ENCODE peak calls at places on chromosome 7, in nine cellular contexts. One of them, this sample, is unnamed.

GRCh38 chr7:7992502-7992901 is 23.9 kb downstream of the GLCCI1 start:
- DNase-seq in foreskin fibroblast: peak
- DNase-seq in left lung: no peak
- DNase-seq in left ventricle myocardium inferior: no peak
- DNase-seq in coronary artery: no peak
- DNase-seq in spleen: no peak
- DNase-seq in astrocyte of the spinal cord: peak
- DNase-seq in right lobe of liver: no peak
- DNase-seq in fibroblast of lung: peak
- DNase-seq in this sample: no peak

GRCh38 chr7:2459674-2460073 is 16.5 kb downstream of the GRIFIN start:
- DNase-seq in right lobe of liver: no peak
- DNase-seq in spleen: no peak
- DNase-seq in coronary artery: no peak
- DNase-seq in foreskin fibroblast: no peak
- DNase-seq in left lung: no peak
- DNase-seq in fibroblast of lung: no peak
- DNase-seq in left ventricle myocardium inferior: no peak
- DNase-seq in astrocyte of the spinal cord: no peak
- DNase-seq in this sample: no peak

GRCh38 chr7:102933763-102934162 is 21.0 kb downstream of the LRRC17 start:
- DNase-seq in left ventricle myocardium inferior: peak
- DNase-seq in left lung: peak
- DNase-seq in foreskin fibroblast: peak
- DNase-seq in coronary artery: peak
- DNase-seq in right lobe of liver: no peak
- DNase-seq in astrocyte of the spinal cord: peak
- DNase-seq in fibroblast of lung: peak
- DNase-seq in spleen: no peak
- DNase-seq in this sample: no peak

GRCh38 chr7:20288036-20288435 is 42.7 kb upstream of the ITGB8 start:
- DNase-seq in coronary artery: no peak
- DNase-seq in astrocyte of the spinal cord: no peak
- DNase-seq in fibroblast of lung: peak
- DNase-seq in left lung: no peak
- DNase-seq in left ventricle myocardium inferior: no peak
- DNase-seq in right lobe of liver: no peak
- DNase-seq in spleen: no peak
- DNase-seq in foreskin fibroblast: no peak
- DNase-seq in this sample: no peak

GRCh38 chr7:3267928-3268690 is 32.9 kb upstream of the SDK1 start:
- DNase-seq in right lobe of liver: no peak
- DNase-seq in foreskin fibroblast: peak
- DNase-seq in spleen: no peak
- DNase-seq in astrocyte of the spinal cord: peak
- DNase-seq in left lung: no peak
- DNase-seq in left ventricle myocardium inferior: no peak
- DNase-seq in fibroblast of lung: peak
- DNase-seq in coronary artery: no peak
- DNase-seq in this sample: no peak

GRCh38 chr7:45080958-45081669 is 7.7 kb downstream of the NACAD start:
- DNase-seq in right lobe of liver: no peak
- DNase-seq in foreskin fibroblast: no peak
- DNase-seq in spleen: no peak
- DNase-seq in left lung: no peak
- DNase-seq in fibroblast of lung: no peak
- DNase-seq in astrocyte of the spinal cord: no peak
- DNase-seq in coronary artery: peak
- DNase-seq in left ventricle myocardium inferior: no peak
- DNase-seq in this sample: no peak

GRCh38 chr7:121624922-121625321 is 228.8 kb upstream of the FAM3C start:
- DNase-seq in foreskin fibroblast: no peak
- DNase-seq in fibroblast of lung: peak
- DNase-seq in left lung: no peak
- DNase-seq in coronary artery: no peak
- DNase-seq in astrocyte of the spinal cord: peak
- DNase-seq in left ventricle myocardium inferior: peak
- DNase-seq in spleen: no peak
- DNase-seq in right lobe of liver: no peak
- DNase-seq in this sample: no peak

GRCh38 chr7:832292-832967 is at the start of gene SUN1:
- DNase-seq in left lung: peak
- DNase-seq in foreskin fibroblast: peak
- DNase-seq in right lobe of liver: no peak
- DNase-seq in coronary artery: no peak
- DNase-seq in left ventricle myocardium inferior: no peak
- DNase-seq in fibroblast of lung: peak
- DNase-seq in astrocyte of the spinal cord: peak
- DNase-seq in spleen: peak
- DNase-seq in this sample: no peak

GRCh38 chr7:86158111-86158510 is 485.6 kb upstream of the GRM3 start:
- DNase-seq in right lobe of liver: no peak
- DNase-seq in left lung: no peak
- DNase-seq in left ventricle myocardium inferior: no peak
- DNase-seq in astrocyte of the spinal cord: no peak
- DNase-seq in fibroblast of lung: no peak
- DNase-seq in foreskin fibroblast: no peak
- DNase-seq in coronary artery: no peak
- DNase-seq in spleen: no peak
- DNase-seq in this sample: no peak

GRCh38 chr7:64541438-64542359 is 21.2 kb downstream of the ZNF680 start:
- DNase-seq in astrocyte of the spinal cord: peak
- DNase-seq in right lobe of liver: no peak
- DNase-seq in spleen: no peak
- DNase-seq in coronary artery: peak
- DNase-seq in foreskin fibroblast: peak
- DNase-seq in fibroblast of lung: peak
- DNase-seq in left lung: no peak
- DNase-seq in left ventricle myocardium inferior: no peak
- DNase-seq in this sample: no peak

GRCh38 chr7:104767826-104768536 is 246.0 kb upstream of the KMT2E start:
- DNase-seq in spleen: no peak
- DNase-seq in coronary artery: no peak
- DNase-seq in foreskin fibroblast: peak
- DNase-seq in left lung: no peak
- DNase-seq in left ventricle myocardium inferior: no peak
- DNase-seq in astrocyte of the spinal cord: no peak
- DNase-seq in fibroblast of lung: no peak
- DNase-seq in right lobe of liver: no peak
- DNase-seq in this sample: no peak
- TF ChIP-seq CTCF in spleen: no peak
- TF ChIP-seq CTCF in coronary artery: no peak
- TF ChIP-seq CTCF in foreskin fibroblast: no peak
- TF ChIP-seq CTCF in left lung: no peak
- TF ChIP-seq CTCF in left ventricle myocardium inferior: no peak
- TF ChIP-seq CTCF in astrocyte of the spinal cord: no peak
- TF ChIP-seq CTCF in fibroblast of lung: no peak
- TF ChIP-seq CTCF in right lobe of liver: no peak
- TF ChIP-seq CTCF in this sample: no peak

GRCh38 chr7:92884218-92884617 is 47.8 kb upstream of the CDK6 start:
- DNase-seq in astrocyte of the spinal cord: no peak
- DNase-seq in coronary artery: no peak
- DNase-seq in fibroblast of lung: no peak
- DNase-seq in left ventricle myocardium inferior: no peak
- DNase-seq in foreskin fibroblast: no peak
- DNase-seq in left lung: no peak
- DNase-seq in spleen: no peak
- DNase-seq in right lobe of liver: no peak
- DNase-seq in this sample: no peak

GRCh38 chr7:92881091-92881485 is 44.7 kb upstream of the CDK6 start:
- DNase-seq in coronary artery: no peak
- DNase-seq in right lobe of liver: no peak
- DNase-seq in foreskin fibroblast: no peak
- DNase-seq in astrocyte of the spinal cord: no peak
- DNase-seq in left lung: no peak
- DNase-seq in spleen: no peak
- DNase-seq in fibroblast of lung: no peak
- DNase-seq in left ventricle myocardium inferior: no peak
- DNase-seq in this sample: no peak

GRCh38 chr7:92877367-92877766 is 41.0 kb upstream of the CDK6 start:
- DNase-seq in right lobe of liver: no peak
- DNase-seq in fibroblast of lung: no peak
- DNase-seq in coronary artery: no peak
- DNase-seq in left ventricle myocardium inferior: no peak
- DNase-seq in astrocyte of the spinal cord: no peak
- DNase-seq in spleen: no peak
- DNase-seq in foreskin fibroblast: no peak
- DNase-seq in left lung: no peak
- DNase-seq in this sample: no peak

GRCh38 chr7:92882760-92883159 is 46.4 kb upstream of the CDK6 start:
- DNase-seq in astrocyte of the spinal cord: no peak
- DNase-seq in left ventricle myocardium inferior: no peak
- DNase-seq in coronary artery: no peak
- DNase-seq in spleen: no peak
- DNase-seq in left lung: no peak
- DNase-seq in foreskin fibroblast: no peak
- DNase-seq in right lobe of liver: no peak
- DNase-seq in fibroblast of lung: no peak
- DNase-seq in this sample: no peak

GRCh38 chr7:92880212-92881090 is 44.1 kb upstream of the CDK6 start:
- DNase-seq in left ventricle myocardium inferior: no peak
- DNase-seq in right lobe of liver: no peak
- DNase-seq in foreskin fibroblast: no peak
- DNase-seq in left lung: no peak
- DNase-seq in spleen: peak
- DNase-seq in astrocyte of the spinal cord: no peak
- DNase-seq in fibroblast of lung: no peak
- DNase-seq in coronary artery: no peak
- DNase-seq in this sample: no peak
- TF ChIP-seq CTCF in left ventricle myocardium inferior: peak
- TF ChIP-seq CTCF in right lobe of liver: peak
- TF ChIP-seq CTCF in foreskin fibroblast: no peak
- TF ChIP-seq CTCF in left lung: no peak
- TF ChIP-seq CTCF in spleen: peak
- TF ChIP-seq CTCF in astrocyte of the spinal cord: peak
- TF ChIP-seq CTCF in fibroblast of lung: peak
- TF ChIP-seq CTCF in coronary artery: no peak
- TF ChIP-seq CTCF in this sample: peak

GRCh38 chr7:50152486-50152885 is 59.4 kb upstream of the ZPBP start:
- DNase-seq in foreskin fibroblast: no peak
- DNase-seq in astrocyte of the spinal cord: no peak
- DNase-seq in fibroblast of lung: no peak
- DNase-seq in left ventricle myocardium inferior: no peak
- DNase-seq in left lung: no peak
- DNase-seq in right lobe of liver: no peak
- DNase-seq in coronary artery: no peak
- DNase-seq in spleen: no peak
- DNase-seq in this sample: no peak

GRCh38 chr7:50153141-50153540 is 60.1 kb upstream of the ZPBP start:
- DNase-seq in coronary artery: no peak
- DNase-seq in spleen: no peak
- DNase-seq in right lobe of liver: no peak
- DNase-seq in left lung: no peak
- DNase-seq in foreskin fibroblast: no peak
- DNase-seq in astrocyte of the spinal cord: no peak
- DNase-seq in fibroblast of lung: no peak
- DNase-seq in left ventricle myocardium inferior: no peak
- DNase-seq in this sample: no peak

GRCh38 chr7:50149364-50149763 is 56.3 kb upstream of the ZPBP start:
- DNase-seq in right lobe of liver: no peak
- DNase-seq in spleen: no peak
- DNase-seq in coronary artery: no peak
- DNase-seq in astrocyte of the spinal cord: no peak
- DNase-seq in left lung: no peak
- DNase-seq in left ventricle myocardium inferior: no peak
- DNase-seq in foreskin fibroblast: no peak
- DNase-seq in fibroblast of lung: no peak
- DNase-seq in this sample: no peak

GRCh38 chr7:50147952-50148351 is 54.9 kb upstream of the ZPBP start:
- DNase-seq in astrocyte of the spinal cord: no peak
- DNase-seq in left ventricle myocardium inferior: no peak
- DNase-seq in fibroblast of lung: no peak
- DNase-seq in coronary artery: no peak
- DNase-seq in spleen: no peak
- DNase-seq in foreskin fibroblast: no peak
- DNase-seq in right lobe of liver: no peak
- DNase-seq in left lung: no peak
- DNase-seq in this sample: no peak

DNA sequence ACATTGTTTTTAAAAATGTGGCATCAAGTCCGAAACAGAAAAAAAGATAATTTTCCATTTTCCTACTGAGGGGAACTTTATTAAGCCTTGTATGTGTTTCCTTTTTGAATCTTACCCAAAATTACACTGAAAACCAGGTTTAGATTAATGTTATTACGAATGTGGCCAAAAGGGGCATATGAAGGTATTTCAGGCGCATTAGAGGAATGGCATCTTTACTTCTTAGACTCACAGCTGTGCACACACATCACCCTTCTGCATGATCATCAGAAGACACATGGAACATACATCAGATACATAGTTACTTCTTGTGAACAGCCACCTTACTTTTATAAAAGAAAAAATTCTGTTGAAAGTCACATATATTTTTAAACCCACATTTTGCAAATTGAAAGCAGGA is 58.6 kb upstream of the ZPBP start:
- DNase-seq in left lung: no peak
- DNase-seq in right lobe of liver: no peak
- DNase-seq in spleen: no peak
- DNase-seq in astrocyte of the spinal cord: no peak
- DNase-seq in left ventricle myocardium inferior: no peak
- DNase-seq in coronary artery: no peak
- DNase-seq in foreskin fibroblast: no peak
- DNase-seq in fibroblast of lung: no peak
- DNase-seq in this sample: no peak
- TF ChIP-seq CTCF in left lung: no peak
- TF ChIP-seq CTCF in right lobe of liver: no peak
- TF ChIP-seq CTCF in spleen: no peak
- TF ChIP-seq CTCF in astrocyte of the spinal cord: no peak
- TF ChIP-seq CTCF in left ventricle myocardium inferior: no peak
- TF ChIP-seq CTCF in coronary artery: no peak
- TF ChIP-seq CTCF in foreskin fibroblast: no peak
- TF ChIP-seq CTCF in fibroblast of lung: no peak
- TF ChIP-seq CTCF in this sample: no peak

DNA sequence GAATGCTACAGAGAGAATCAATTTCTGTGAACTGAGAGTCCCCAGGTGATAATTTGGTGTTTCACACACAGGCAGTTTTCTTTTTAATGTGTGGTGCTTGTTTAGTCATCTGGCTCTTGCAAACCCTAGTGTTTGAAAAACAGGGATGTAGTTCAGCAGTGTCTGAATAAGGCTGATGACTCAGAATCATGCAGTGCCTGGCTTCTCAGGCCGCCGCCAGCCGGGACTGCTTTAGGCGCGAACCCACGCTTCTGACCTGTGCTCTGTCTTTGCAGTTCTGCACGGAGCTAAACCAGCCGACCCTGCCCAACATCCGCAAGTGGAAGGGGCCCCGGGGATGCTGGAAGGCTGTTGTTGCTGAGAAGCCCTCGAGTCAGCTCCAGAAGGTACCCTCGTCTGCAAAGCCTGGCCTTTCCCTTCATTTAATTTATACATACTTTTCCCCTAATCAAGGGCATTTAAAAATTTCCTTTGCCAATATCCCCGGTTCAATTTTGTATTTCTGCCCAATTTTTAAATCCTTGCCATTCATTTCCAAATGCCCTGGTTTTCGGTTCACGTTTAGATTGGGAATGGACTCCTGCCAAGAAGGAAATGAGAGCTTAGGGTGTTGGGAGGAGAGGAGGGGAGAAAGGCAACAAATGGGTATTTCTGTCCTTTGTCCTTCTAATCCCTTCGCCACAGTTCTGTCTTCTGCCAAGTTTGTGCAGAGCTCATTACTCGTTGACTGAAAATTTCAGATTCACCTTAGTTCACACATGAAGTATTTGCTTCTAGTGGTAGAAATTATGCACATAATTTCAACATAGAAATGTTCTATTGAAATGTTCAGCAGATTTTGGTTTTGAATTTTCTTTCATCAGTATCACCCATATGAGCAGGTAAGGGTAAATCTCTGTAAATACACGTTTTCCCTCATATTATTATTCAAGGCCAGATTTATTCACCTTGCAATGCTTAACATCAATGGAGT is 108.5 kb upstream of the ANLN start:
- DNase-seq in coronary artery: no peak
- DNase-seq in spleen: no peak
- DNase-seq in left lung: peak
- DNase-seq in left ventricle myocardium inferior: peak
- DNase-seq in astrocyte of the spinal cord: peak
- DNase-seq in right lobe of liver: peak
- DNase-seq in foreskin fibroblast: peak
- DNase-seq in fibroblast of lung: peak
- DNase-seq in this sample: no peak
- TF ChIP-seq CTCF in coronary artery: no peak
- TF ChIP-seq CTCF in spleen: no peak
- TF ChIP-seq CTCF in left lung: no peak
- TF ChIP-seq CTCF in left ventricle myocardium inferior: no peak
- TF ChIP-seq CTCF in astrocyte of the spinal cord: no peak
- TF ChIP-seq CTCF in right lobe of liver: no peak
- TF ChIP-seq CTCF in foreskin fibroblast: no peak
- TF ChIP-seq CTCF in fibroblast of lung: no peak
- TF ChIP-seq CTCF in this sample: no peak

This sample was measured in type B pancreatic cell.